ENCODE peak calls at places on chromosomes 4 and X, in six cellular contexts. One of them, this sample, is unnamed. For H3K4me1, the result is how much of the 10 kb centered on the place peaks cover.

GRCh38 chrX:155000841-155001240 is 21.7 kb downstream of the F8 start:
- DNase-seq in cardiac muscle cell: no peak
- DNase-seq in astrocyte: no peak
- DNase-seq in suprapubic skin: no peak
- DNase-seq in foreskin keratinocyte: no peak
- DNase-seq in heart left ventricle: no peak
- DNase-seq in this sample: no peak

GRCh38 chrX:127879585-127879984 is 172.6 kb downstream of the ACTRT1 start:
- DNase-seq in foreskin keratinocyte: no peak
- DNase-seq in cardiac muscle cell: no peak
- DNase-seq in suprapubic skin: no peak
- DNase-seq in heart left ventricle: no peak
- DNase-seq in astrocyte: no peak
- DNase-seq in this sample: no peak

GRCh38 chr4:88791274-88791673 is 93.6 kb upstream of the NAP1L5 start:
- DNase-seq in suprapubic skin: no peak
- DNase-seq in astrocyte: peak
- DNase-seq in foreskin keratinocyte: no peak
- DNase-seq in heart left ventricle: no peak
- DNase-seq in cardiac muscle cell: peak
- DNase-seq in this sample: no peak

GRCh38 chr4:49058306-49058705 is 72.2 kb downstream of the CWH43 start:
- DNase-seq in suprapubic skin: no peak
- DNase-seq in heart left ventricle: no peak
- DNase-seq in astrocyte: no peak
- DNase-seq in foreskin keratinocyte: no peak
- DNase-seq in cardiac muscle cell: no peak
- DNase-seq in this sample: no peak

GRCh38 chr4:97252615-97253154 is 890.6 kb downstream of the STPG2 start:
- DNase-seq in foreskin keratinocyte: no peak
- DNase-seq in astrocyte: peak
- DNase-seq in suprapubic skin: no peak
- DNase-seq in heart left ventricle: no peak
- DNase-seq in cardiac muscle cell: no peak
- DNase-seq in this sample: no peak

GRCh38 chrX:100098660-100099375 is 311.3 kb downstream of the PCDH19 start:
- DNase-seq in heart left ventricle: no peak
- DNase-seq in cardiac muscle cell: peak
- DNase-seq in astrocyte: peak
- DNase-seq in suprapubic skin: no peak
- DNase-seq in foreskin keratinocyte: peak
- DNase-seq in this sample: no peak

GRCh38 chr4:34043131-34043530 is 2201.2 kb downstream of the ARAP2 start:
- DNase-seq in foreskin keratinocyte: no peak
- DNase-seq in cardiac muscle cell: peak
- DNase-seq in heart left ventricle: no peak
- DNase-seq in suprapubic skin: no peak
- DNase-seq in astrocyte: no peak
- DNase-seq in this sample: peak

GRCh38 chrX:126137899-126138298 is 28.2 kb downstream of the DCAF12L2 start:
- DNase-seq in heart left ventricle: no peak
- DNase-seq in astrocyte: no peak
- DNase-seq in foreskin keratinocyte: no peak
- DNase-seq in cardiac muscle cell: no peak
- DNase-seq in suprapubic skin: no peak
- DNase-seq in this sample: no peak

GRCh38 chr4:127574643-127575042 is 58.1 kb upstream of the INTU start:
- DNase-seq in cardiac muscle cell: no peak
- DNase-seq in foreskin keratinocyte: no peak
- DNase-seq in heart left ventricle: no peak
- DNase-seq in astrocyte: no peak
- DNase-seq in suprapubic skin: no peak
- DNase-seq in this sample: no peak

GRCh38 chrX:136725446-136726104 is 55.2 kb downstream of the ARHGEF6 start:
- DNase-seq in heart left ventricle: no peak
- DNase-seq in astrocyte: peak
- DNase-seq in suprapubic skin: no peak
- DNase-seq in foreskin keratinocyte: no peak
- DNase-seq in cardiac muscle cell: peak
- DNase-seq in this sample: no peak

GRCh38 chr4:48340276-48340904 is 939 bp upstream of the SLAIN2 start:
- DNase-seq in astrocyte: peak
- DNase-seq in heart left ventricle: no peak
- DNase-seq in cardiac muscle cell: peak
- DNase-seq in foreskin keratinocyte: no peak
- DNase-seq in suprapubic skin: no peak
- DNase-seq in this sample: no peak

GRCh38 chrX:153411988-153412574 is 809 bp downstream of the ZFP92 start:
- DNase-seq in heart left ventricle: no peak
- DNase-seq in astrocyte: no peak
- DNase-seq in suprapubic skin: no peak
- DNase-seq in foreskin keratinocyte: no peak
- DNase-seq in cardiac muscle cell: no peak
- DNase-seq in this sample: no peak

GRCh38 chrX:68892134-68892533 is 63.3 kb downstream of the EFNB1 start:
- DNase-seq in suprapubic skin: no peak
- DNase-seq in cardiac muscle cell: no peak
- DNase-seq in heart left ventricle: no peak
- DNase-seq in foreskin keratinocyte: no peak
- DNase-seq in astrocyte: no peak
- DNase-seq in this sample: no peak

GRCh38 chr4:97942137-97942536 is 201.1 kb downstream of the STPG2 start:
- DNase-seq in suprapubic skin: no peak
- DNase-seq in cardiac muscle cell: no peak
- DNase-seq in foreskin keratinocyte: peak
- DNase-seq in astrocyte: no peak
- DNase-seq in heart left ventricle: no peak
- DNase-seq in this sample: no peak

GRCh38 chr4:68373513-68373912 is 23.6 kb upstream of the YTHDC1 start:
- DNase-seq in astrocyte: peak
- DNase-seq in foreskin keratinocyte: peak
- DNase-seq in heart left ventricle: peak
- DNase-seq in cardiac muscle cell: peak
- DNase-seq in suprapubic skin: peak
- DNase-seq in this sample: peak

GRCh38 chr4:71841336-71841735 is 57.5 kb upstream of the GC start:
- DNase-seq in cardiac muscle cell: no peak
- DNase-seq in astrocyte: no peak
- DNase-seq in suprapubic skin: no peak
- DNase-seq in heart left ventricle: no peak
- DNase-seq in foreskin keratinocyte: peak
- DNase-seq in this sample: no peak

GRCh38 chrX:123625952-123626351 is 106.9 kb downstream of the THOC2 start:
- DNase-seq in foreskin keratinocyte: no peak
- DNase-seq in astrocyte: no peak
- DNase-seq in heart left ventricle: no peak
- DNase-seq in suprapubic skin: no peak
- DNase-seq in cardiac muscle cell: no peak
- DNase-seq in this sample: no peak

GRCh38 chrX:123625477-123625876 is 107.4 kb downstream of the THOC2 start:
- DNase-seq in heart left ventricle: no peak
- DNase-seq in cardiac muscle cell: no peak
- DNase-seq in astrocyte: no peak
- DNase-seq in suprapubic skin: no peak
- DNase-seq in foreskin keratinocyte: no peak
- DNase-seq in this sample: no peak

GRCh38 chrX:123626962-123627361 is 105.9 kb downstream of the THOC2 start:
- DNase-seq in cardiac muscle cell: peak
- DNase-seq in foreskin keratinocyte: peak
- DNase-seq in heart left ventricle: no peak
- DNase-seq in astrocyte: peak
- DNase-seq in suprapubic skin: no peak
- DNase-seq in this sample: no peak

DNA sequence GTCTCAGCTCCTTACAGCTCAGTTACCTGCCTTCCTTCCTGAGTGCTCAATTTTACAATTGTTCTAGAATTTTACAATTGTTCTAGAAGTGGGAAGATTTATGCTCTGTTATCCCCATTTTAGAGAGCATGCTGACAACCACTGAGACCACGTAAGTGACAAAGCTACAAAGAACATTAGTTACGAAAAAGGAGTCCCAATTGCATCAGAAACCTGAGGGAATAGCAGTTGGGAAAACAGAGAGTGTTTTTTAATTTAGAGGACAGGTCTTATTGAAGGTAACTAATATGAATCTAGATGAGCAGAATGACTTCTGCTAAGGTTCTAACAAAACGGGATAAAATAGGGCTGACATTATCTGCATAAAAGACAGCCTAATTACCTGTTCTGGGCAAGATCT is 103.3 kb downstream of the THOC2 start:
- DNase-seq in foreskin keratinocyte: no peak
- DNase-seq in cardiac muscle cell: no peak
- DNase-seq in astrocyte: no peak
- DNase-seq in suprapubic skin: no peak
- DNase-seq in heart left ventricle: no peak
- DNase-seq in this sample: no peak
- H3K4me1 ChIP-seq in foreskin keratinocyte: under half
- H3K4me1 ChIP-seq in cardiac muscle cell: under half
- H3K4me1 ChIP-seq in astrocyte: under half
- H3K4me1 ChIP-seq in suprapubic skin: under half
- H3K4me1 ChIP-seq in heart left ventricle: under half
- H3K4me1 ChIP-seq in this sample: under half

DNA sequence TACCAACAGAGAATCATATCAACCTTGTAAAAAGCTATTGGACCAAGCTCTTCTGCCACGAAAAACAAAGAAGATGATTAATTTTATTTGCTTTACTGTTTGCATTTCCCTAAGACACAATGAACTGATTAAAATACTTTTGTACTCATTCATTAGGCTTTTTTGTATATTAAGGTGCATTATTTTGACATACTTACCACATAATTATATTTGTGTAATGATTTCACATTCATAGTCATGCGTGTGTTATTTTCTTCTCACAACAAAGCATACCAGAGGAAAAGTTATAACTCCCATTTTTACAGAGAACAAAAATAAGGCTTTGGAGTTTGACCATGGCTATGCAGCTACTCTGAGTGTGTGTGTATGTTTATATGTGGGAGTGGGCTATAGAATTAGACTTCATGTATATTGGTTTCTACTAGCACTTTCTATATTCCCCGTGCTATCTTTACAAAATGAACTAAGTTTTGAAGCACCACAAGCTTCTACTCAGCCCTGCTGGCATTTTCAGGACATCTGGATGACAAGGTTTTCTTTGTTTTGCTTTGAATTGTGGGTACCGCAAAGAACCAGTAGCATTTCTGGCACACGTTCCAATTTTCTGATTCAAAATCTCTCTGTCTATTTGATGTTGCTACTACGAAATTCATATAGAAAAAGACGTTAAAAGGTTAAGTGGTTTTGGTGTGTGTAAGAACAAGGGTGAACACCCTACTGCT is 10.9 kb upstream of the FGF5 start:
- DNase-seq in astrocyte: peak
- DNase-seq in heart left ventricle: no peak
- DNase-seq in foreskin keratinocyte: no peak
- DNase-seq in suprapubic skin: no peak
- DNase-seq in cardiac muscle cell: no peak
- DNase-seq in this sample: no peak
- H3K4me1 ChIP-seq in astrocyte: under half
- H3K4me1 ChIP-seq in heart left ventricle: under half
- H3K4me1 ChIP-seq in foreskin keratinocyte: under half
- H3K4me1 ChIP-seq in suprapubic skin: under half
- H3K4me1 ChIP-seq in cardiac muscle cell: under half
- H3K4me1 ChIP-seq in this sample: under half

DNA sequence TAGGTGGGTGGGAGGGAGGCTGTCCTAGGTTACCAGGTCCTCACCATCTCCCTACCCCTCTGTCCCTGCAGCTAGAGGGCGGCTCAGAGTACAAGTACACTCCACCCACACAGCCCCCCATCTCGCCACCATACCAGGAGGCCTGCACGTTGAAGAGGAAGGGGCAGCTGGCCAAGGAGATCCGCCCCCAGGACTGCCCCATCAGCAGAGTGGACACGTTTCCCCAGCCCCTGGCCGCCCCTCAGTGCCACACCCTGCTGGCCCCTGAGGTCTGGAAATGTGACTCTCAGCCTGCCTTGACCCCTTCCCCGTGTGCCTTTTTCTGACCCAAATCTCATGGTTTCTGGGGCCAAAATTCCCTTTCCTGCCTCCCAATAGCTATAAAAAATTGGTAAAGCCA is 6.5 kb downstream of the FTSJ1 start:
- DNase-seq in cardiac muscle cell: no peak
- DNase-seq in astrocyte: no peak
- DNase-seq in suprapubic skin: no peak
- DNase-seq in foreskin keratinocyte: no peak
- DNase-seq in heart left ventricle: no peak
- DNase-seq in this sample: no peak
- H3K4me1 ChIP-seq in cardiac muscle cell: under half
- H3K4me1 ChIP-seq in astrocyte: under half
- H3K4me1 ChIP-seq in suprapubic skin: under half
- H3K4me1 ChIP-seq in foreskin keratinocyte: under half
- H3K4me1 ChIP-seq in heart left ventricle: under half
- H3K4me1 ChIP-seq in this sample: under half

GRCh38 chr4:153537493-153537960 is 71.4 kb downstream of the TMEM131L start:
- DNase-seq in suprapubic skin: no peak
- DNase-seq in cardiac muscle cell: no peak
- DNase-seq in heart left ventricle: no peak
- DNase-seq in astrocyte: no peak
- DNase-seq in foreskin keratinocyte: no peak
- DNase-seq in this sample: no peak

GRCh38 chr4:153535735-153536494 is 69.8 kb downstream of the TMEM131L start:
- DNase-seq in suprapubic skin: no peak
- DNase-seq in cardiac muscle cell: peak
- DNase-seq in foreskin keratinocyte: no peak
- DNase-seq in heart left ventricle: no peak
- DNase-seq in astrocyte: no peak
- DNase-seq in this sample: no peak

GRCh38 chr4:153532636-153533035 is 66.5 kb downstream of the TMEM131L start:
- DNase-seq in astrocyte: no peak
- DNase-seq in cardiac muscle cell: no peak
- DNase-seq in foreskin keratinocyte: no peak
- DNase-seq in suprapubic skin: no peak
- DNase-seq in heart left ventricle: no peak
- DNase-seq in this sample: no peak

GRCh38 chr4:153533387-153533786 is 67.2 kb downstream of the TMEM131L start:
- DNase-seq in cardiac muscle cell: no peak
- DNase-seq in heart left ventricle: no peak
- DNase-seq in astrocyte: no peak
- DNase-seq in foreskin keratinocyte: no peak
- DNase-seq in suprapubic skin: no peak
- DNase-seq in this sample: no peak

DNA sequence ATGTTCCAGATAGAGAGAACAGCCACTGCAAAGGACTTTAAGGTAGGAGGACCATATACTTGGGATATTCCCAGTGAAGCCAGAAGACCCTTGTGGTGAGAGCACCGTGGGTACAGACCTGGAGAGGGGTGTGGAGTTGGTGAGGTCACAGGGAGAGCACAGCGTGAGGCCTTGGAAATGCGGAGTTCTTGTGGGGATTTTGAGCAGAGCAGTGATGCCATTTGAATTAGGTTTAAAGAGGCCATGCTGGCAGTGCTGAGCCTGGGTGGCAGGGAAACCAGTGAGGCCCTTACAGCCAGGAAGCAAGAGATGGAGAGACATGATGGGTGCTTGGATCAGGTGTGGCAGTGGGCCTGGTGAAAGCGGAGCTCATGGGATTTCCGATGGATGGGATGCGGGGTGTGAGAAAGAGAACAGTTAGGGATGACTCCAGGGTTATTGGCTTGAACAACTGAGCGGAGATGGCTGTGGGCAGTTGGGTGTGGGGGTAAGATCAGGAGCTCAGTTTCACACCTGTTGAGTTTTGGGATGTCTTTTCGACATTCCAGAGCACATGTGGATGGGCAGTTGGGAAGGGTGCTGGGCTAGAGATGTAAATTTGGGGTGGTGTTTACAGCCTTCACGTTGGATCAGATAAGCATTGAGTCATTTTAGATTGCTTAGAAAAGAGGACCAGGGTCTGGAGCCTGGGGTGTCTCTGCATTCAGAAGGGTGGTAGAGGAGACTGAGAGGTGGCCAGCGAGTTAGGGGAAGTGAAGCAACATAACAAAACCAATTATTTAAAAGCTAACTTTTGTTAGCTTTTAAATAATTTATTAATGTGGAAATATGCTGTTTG is 68.9 kb downstream of the TMEM131L start:
- DNase-seq in suprapubic skin: no peak
- DNase-seq in cardiac muscle cell: no peak
- DNase-seq in astrocyte: no peak
- DNase-seq in heart left ventricle: no peak
- DNase-seq in foreskin keratinocyte: no peak
- DNase-seq in this sample: no peak
- H3K4me1 ChIP-seq in suprapubic skin: under half
- H3K4me1 ChIP-seq in cardiac muscle cell: under half
- H3K4me1 ChIP-seq in astrocyte: under half
- H3K4me1 ChIP-seq in heart left ventricle: under half
- H3K4me1 ChIP-seq in foreskin keratinocyte: under half
- H3K4me1 ChIP-seq in this sample: under half